ENCODE peak calls at places on chromosomes 12 and 14, in five cellular contexts. X is RPMI7951, D is HFF-Myc, B is NCI-H524, R is HCEC 1CT. N is an unnamed sample.
A peak's percentile ranks its signal among the peaks of the same experiment; 100 is the strongest.

GRCh38 chr12:11869901-11870300 is 200.8 kb upstream of the BCL2L14 start:
- DNase-seq in D (no peak), B (no peak), R (no peak), X (no peak), N (no peak)

GRCh38 chr12:122072031-122072970 is 6.3 kb upstream of the MLXIP start:
- DNase-seq in D (no peak), B (no peak), R (peak; percentile 93), X (peak; percentile 95), N (no peak)

GRCh38 chr12:89324437-89324836 is 27.9 kb downstream of the DUSP6 start:
- DNase-seq in X (peak; percentile 35), R (no peak), D (no peak), B (no peak), N (no peak)

GRCh38 chr12:49369723-49370145 is 2.5 kb downstream of the SPATS2 start:
- DNase-seq in X (peak; percentile 44), D (no peak), B (no peak), R (peak; percentile 59), N (no peak)

GRCh38 chr14:92993302-92993701 is 70.4 kb downstream of the CHGA start:
- DNase-seq in X (no peak), R (no peak), D (no peak), B (no peak), N (no peak)

GRCh38 chr14:49857427-49858003 is 4.9 kb upstream of the NEMF start:
- DNase-seq in X (no peak), B (no peak), D (no peak), R (no peak), N (no peak)

GRCh38 chr14:68978550-68978911 is 571 bp downstream of the ACTN1 start:
- DNase-seq in B (peak; percentile 66), X (peak; percentile 58), R (peak; percentile 51), D (no peak), N (no peak)

GRCh38 chr12:75554556-75554880 is 43.1 kb upstream of the KRR1 start:
- DNase-seq in R (no peak), X (no peak), B (no peak), D (no peak), N (no peak)

GRCh38 chr12:72272731-72273498 is 745 bp downstream of the TRHDE start:
- DNase-seq in B (no peak), X (no peak), R (no peak), D (no peak), N (no peak)

GRCh38 chr12:91778938-91779400 is 366.7 kb downstream of the BTG1 start:
- DNase-seq in R (peak; percentile 94), X (peak; percentile 94), B (no peak), D (peak; percentile 83), N (no peak)

GRCh38 chr12:21323736-21324135 is 11.0 kb downstream of the SLCO1A2 start:
- DNase-seq in X (no peak), B (no peak), R (no peak), D (no peak), N (no peak)

GRCh38 chr14:75301666-75302325 is 23.2 kb downstream of the FOS start:
- DNase-seq in X (no peak), B (no peak), R (no peak), D (no peak), N (no peak)

GRCh38 chr14:75597149-75597548 is 18.7 kb downstream of the FLVCR2 start:
- DNase-seq in B (no peak), R (no peak), X (no peak), D (no peak), N (no peak)

GRCh38 chr14:56580317-56580711 is 716 bp downstream of the TMEM260 start:
- DNase-seq in R (no peak), B (no peak), X (no peak), D (no peak), N (no peak)

GRCh38 chr12:48441122-48441521 is 31.2 kb upstream of the ANP32D start:
- DNase-seq in B (no peak), R (no peak), D (no peak), X (no peak), N (no peak)

GRCh38 chr14:102320033-102320660 is 601 bp downstream of the ZNF839 start:
- DNase-seq in R (peak; percentile 32), D (no peak), X (peak; percentile 39), B (no peak), N (no peak)

GRCh38 chr12:19198272-19198671 is 68.7 kb downstream of the PLEKHA5 start:
- DNase-seq in R (no peak), B (no peak), X (peak; percentile 94), D (no peak), N (no peak)

N was measured in pulmonary artery endothelial cell.